ENCODE peak calls at places on chromosomes 11 and 22, in five cellular contexts. R is effector CD4-positive, alpha-beta T cell; D is NT2/D1; M is NAMALWA; X is body of pancreas. A is an unnamed sample.

GRCh38 chr11:69001301-69002081 is 11.6 kb downstream of the MRGPRF start:
- DNase-seq in R (no peak), D (no peak), M (no peak), X (no peak), A (no peak)

GRCh38 chr11:127875076-127875475 is 712.3 kb downstream of the ETS1 start:
- DNase-seq in R (no peak), D (no peak), M (no peak), X (no peak), A (no peak)

GRCh38 chr11:78354741-78355705 is 62.6 kb downstream of the GAB2 start:
- DNase-seq in R (no peak), D (no peak), M (peak; percentile 28), X (no peak), A (no peak)

GRCh38 chr11:117562111-117562510 is 234.5 kb downstream of the CEP164 start:
- DNase-seq in R (no peak), D (no peak), M (no peak), X (no peak), A (peak; percentile 63)

GRCh38 chr11:102343789-102344188 is 3.2 kb upstream of the BIRC2 start:
- DNase-seq in R (no peak), D (no peak), M (no peak), X (no peak), A (no peak)

GRCh38 chr11:62980133-62980760 is 4.5 kb downstream of the SLC22A6 start:
- DNase-seq in R (no peak), D (no peak), M (peak; percentile 28), X (no peak), A (peak; percentile 47)

GRCh38 chr22:33921576-33922181 is 1.4 kb upstream of the LARGE1 start:
- DNase-seq in R (no peak), D (peak; percentile 66), M (peak; percentile 73), X (peak; percentile 53), A (no peak)

GRCh38 chr11:113141010-113141409 is 173.4 kb upstream of the TTC12 start:
- DNase-seq in R (no peak), D (no peak), M (no peak), X (no peak), A (no peak)

GRCh38 chr22:37288521-37288920 is 6.2 kb downstream of the CYTH4 start:
- DNase-seq in R (no peak), D (no peak), M (peak; percentile 45), X (no peak), A (peak; percentile 67)

GRCh38 chr22:31049815-31050420 is 31.2 kb upstream of the SMTN start:
- DNase-seq in R (no peak), D (no peak), M (no peak), X (no peak), A (no peak)

GRCh38 chr11:119635041-119635745 is 93.8 kb downstream of the NECTIN1 start:
- DNase-seq in R (no peak), D (no peak), M (no peak), X (no peak), A (no peak)

GRCh38 chr22:22181515-22181959 is 63.0 kb upstream of the VPREB1 start:
- DNase-seq in R (no peak), D (no peak), M (no peak), X (no peak), A (no peak)

GRCh38 chr11:5004429-5005274 is 10.0 kb downstream of the OR51L1 start:
- DNase-seq in R (no peak), D (peak; percentile 57), M (peak; percentile 64), X (peak; percentile 61), A (peak; percentile 82)

GRCh38 chr11:68678031-68678441 is 6.3 kb upstream of the GAL start:
- DNase-seq in R (no peak), D (no peak), M (no peak), X (no peak), A (no peak)

GRCh38 chr11:111417011-111417765 is 38.1 kb upstream of the POU2AF1 start:
- DNase-seq in R (no peak), D (no peak), M (peak; percentile 95), X (no peak), A (peak; percentile 100)

GRCh38 chr22:45997775-45998637 is 21.0 kb upstream of the WNT7B start:
- DNase-seq in R (no peak), D (no peak), M (no peak), X (no peak), A (no peak)

GRCh38 chr22:41048791-41049717 is 43.3 kb upstream of the EP300 start:
- DNase-seq in R (no peak), D (peak; percentile 11), M (no peak), X (peak; percentile 58), A (no peak)

GRCh38 chr11:2700415-2701211 is 819 bp upstream of the KCNQ1OT1 start:
- DNase-seq in R (no peak), D (no peak), M (peak; percentile 49), X (peak; percentile 71), A (peak; percentile 77)

GRCh38 chr11:36385121-36385530 is 89.0 kb downstream of the PRR5L start:
- DNase-seq in R (no peak), D (no peak), M (no peak), X (no peak), A (no peak)

GRCh38 chr22:45317551-45318167 is 7.9 kb downstream of the FAM118A start:
- DNase-seq in R (peak; percentile 29), D (no peak), M (no peak), X (no peak), A (no peak)

GRCh38 chr11:48182860-48183526 is 33.6 kb upstream of the OR4B1 start:
- DNase-seq in R (no peak), D (no peak), M (no peak), X (no peak), A (no peak)

GRCh38 chr11:134754823-134755198 is 342.8 kb upstream of the B3GAT1 start:
- DNase-seq in R (no peak), D (no peak), M (no peak), X (no peak), A (no peak)

GRCh38 chr22:49566141-49566541 is 261.5 kb downstream of the BRD1 start:
- DNase-seq in R (no peak), D (no peak), M (no peak), X (peak; percentile 4), A (no peak)

GRCh38 chr11:67492069-67492727 is 9.4 kb downstream of the AIP start:
- DNase-seq in R (no peak), D (no peak), M (no peak), X (no peak), A (peak; percentile 41)

GRCh38 chr11:45178890-45179663 is 32.6 kb downstream of the PRDM11 start:
- DNase-seq in R (no peak), D (no peak), M (no peak), X (no peak), A (peak; percentile 46)

GRCh38 chr11:36249271-36249670 is 40.0 kb downstream of the COMMD9 start:
- DNase-seq in R (no peak), D (no peak), M (no peak), X (no peak), A (no peak)

GRCh38 chr11:47437746-47438418 is 11.1 kb downstream of the RAPSN start:
- DNase-seq in R (no peak), D (no peak), M (no peak), X (peak; percentile 71), A (no peak)

GRCh38 chr11:76891285-76891684 is 30.6 kb downstream of the ACER3 start:
- DNase-seq in R (no peak), D (no peak), M (no peak), X (no peak), A (no peak)

GRCh38 chr11:68271023-68271780 is 571 bp downstream of the C11orf24 start:
- DNase-seq in R (peak; percentile 45), D (peak; percentile 62), M (peak; percentile 95), X (peak; percentile 69), A (peak; percentile 92)

GRCh38 chr11:13140028-13140870 is 131.1 kb downstream of the RASSF10 start:
- DNase-seq in R (no peak), D (no peak), M (no peak), X (peak; percentile 89), A (no peak)

GRCh38 chr22:25420925-25421904 is 143.3 kb upstream of the GRK3 start:
- DNase-seq in R (no peak), D (no peak), M (no peak), X (no peak), A (no peak)

GRCh38 chr11:66967670-66968425 is 7.3 kb upstream of the C11orf86 start:
- DNase-seq in R (no peak), D (no peak), M (no peak), X (no peak), A (no peak)

A was measured in Karpas-422.